ENCODE peak calls at places on chromosomes 16 and 17, in eight cellular contexts. U is frontal cortex, J is lung, G is ascending aorta, Y is upper lobe of right lung, W is head of caudate nucleus, M is C1 segment of cervical spinal cord, H is T-helper 2 cell. R is an unnamed sample.
A peak's percentile ranks its signal among the peaks of the same experiment; 100 is the strongest.

GRCh38 chr17:73588291-73589095 is 55.8 kb downstream of the SDK2 start:
- DNase-seq in J (no peak), U (no peak), G (no peak), M (no peak), H (no peak), W (no peak), Y (no peak), R (no peak)

GRCh38 chr17:68424188-68424587 is 33.1 kb downstream of the WIPI1 start:
- DNase-seq in U (no peak), J (no peak), H (no peak), W (no peak), M (no peak), Y (no peak), G (no peak), R (no peak)

GRCh38 chr17:33526753-33527152 is 233.7 kb upstream of the ASIC2 start:
- DNase-seq in Y (no peak), G (no peak), J (no peak), W (no peak), H (no peak), U (no peak), M (no peak), R (no peak)

GRCh38 chr17:38747385-38748328 is 479 bp downstream of the PCGF2 start:
- DNase-seq in W (no peak), M (no peak), U (peak; percentile 32), G (no peak), Y (peak; percentile 82), J (no peak), H (no peak), R (no peak)

GRCh38 chr16:70659546-70659945 is 13.2 kb downstream of the IL34 start:
- DNase-seq in W (no peak), J (no peak), Y (peak; percentile 61), G (peak; percentile 61), H (no peak), U (no peak), M (no peak), R (peak; percentile 75)

GRCh38 chr17:31293586-31293985 is 3.5 kb downstream of the OMG start:
- DNase-seq in G (no peak), Y (no peak), M (no peak), W (no peak), J (no peak), U (no peak), H (no peak), R (no peak)

GRCh38 chr16:373848-374615 is 3.7 kb upstream of the MRPL28 start:
- DNase-seq in J (no peak), M (no peak), W (no peak), G (no peak), Y (no peak), H (no peak), U (no peak), R (no peak)

GRCh38 chr17:4215882-4216411 is 47.8 kb downstream of the ANKFY1 start:
- DNase-seq in U (no peak), W (no peak), H (no peak), Y (no peak), G (no peak), M (no peak), J (no peak), R (no peak)

GRCh38 chr17:3512512-3513171 is 36.8 kb downstream of the ASPA start:
- DNase-seq in H (no peak), U (peak; percentile 47), W (peak; percentile 80), M (no peak), Y (no peak), G (peak; percentile 83), J (no peak), R (peak; percentile 89)

GRCh38 chr17:48057626-48058025 is 9.5 kb downstream of the NFE2L1 start:
- DNase-seq in G (no peak), Y (no peak), J (no peak), U (no peak), M (no peak), H (no peak), W (no peak), R (peak; percentile 30)

GRCh38 chr17:73750975-73751374 is 106.7 kb upstream of the SDK2 start:
- DNase-seq in Y (no peak), J (no peak), G (no peak), W (no peak), U (no peak), M (no peak), H (no peak), R (no peak)

GRCh38 chr16:4032768-4033167 is 83.5 kb downstream of the ADCY9 start:
- DNase-seq in W (no peak), H (no peak), M (no peak), J (peak; percentile 46), U (no peak), G (peak; percentile 78), Y (peak; percentile 78), R (no peak)

GRCh38 chr17:74759243-74759801 is 10.9 kb downstream of the NHERF1 start:
- DNase-seq in W (no peak), G (no peak), J (no peak), U (no peak), M (no peak), Y (no peak), H (peak; percentile 21), R (no peak)

GRCh38 chr16:88306860-88307545 is 75.8 kb upstream of the ZNF469 start:
- DNase-seq in U (no peak), H (no peak), M (no peak), W (no peak), Y (no peak), J (no peak), G (no peak), R (no peak)

GRCh38 chr17:81165246-81166032 is at the start of gene PVALEF:
- DNase-seq in G (no peak), W (peak; percentile 66), U (peak; percentile 80), H (no peak), Y (no peak), M (no peak), J (no peak), R (no peak)

GRCh38 chr17:80512233-80512632 is 32.4 kb upstream of the RPTOR start:
- DNase-seq in Y (no peak), H (no peak), J (no peak), U (no peak), G (no peak), W (no peak), M (no peak), R (no peak)

GRCh38 chr16:64450170-64450569 is 671.7 kb downstream of the CDH11 start:
- DNase-seq in W (no peak), Y (no peak), U (no peak), G (no peak), J (no peak), H (no peak), M (no peak), R (no peak)

GRCh38 chr17:40063034-40063765 is 435 bp downstream of the THRA start:
- DNase-seq in H (no peak), M (no peak), Y (peak; percentile 88), U (peak; percentile 61), W (peak; percentile 49), G (no peak), J (peak; percentile 62), R (no peak)

GRCh38 chr16:26605872-26606271 is 460.9 kb upstream of the C16orf82 start:
- DNase-seq in W (no peak), J (no peak), G (no peak), Y (no peak), H (no peak), M (no peak), U (no peak), R (no peak)

GRCh38 chr16:83887564-83887963 is 11.4 kb upstream of the MLYCD start:
- DNase-seq in G (no peak), W (no peak), M (no peak), Y (no peak), J (no peak), U (no peak), H (no peak), R (no peak)

GRCh38 chr17:58284613-58285421 is 4.1 kb upstream of the MPO start:
- DNase-seq in G (no peak), Y (peak; percentile 37), W (no peak), H (no peak), J (no peak), U (no peak), M (no peak), R (peak; percentile 62)

GRCh38 chr17:63698886-63699637 is 863 bp downstream of the LIMD2 start:
- DNase-seq in W (peak; percentile 52), J (no peak), U (no peak), G (peak; percentile 79), H (peak; percentile 59), M (no peak), Y (peak; percentile 84), R (no peak)

GRCh38 chr17:56499799-56500388 is 93.6 kb upstream of the NOG start:
- DNase-seq in H (no peak), W (no peak), G (no peak), Y (no peak), J (no peak), M (no peak), U (no peak), R (no peak)

GRCh38 chr16:67177743-67178699 is 5.7 kb downstream of the MATCAP1 start:
- DNase-seq in M (no peak), H (peak; percentile 38), U (no peak), G (no peak), W (peak; percentile 67), J (peak; percentile 83), Y (peak; percentile 93), R (no peak)

GRCh38 chr16:12119562-12119961 is 143.0 kb downstream of the SNX29 start:
- DNase-seq in W (no peak), Y (peak; percentile 66), U (no peak), M (no peak), J (no peak), H (no peak), G (no peak), R (no peak)

GRCh38 chr17:76540381-76541300 is 797 bp downstream of the PRCD start:
- DNase-seq in U (peak; percentile 97), M (peak; percentile 82), W (peak; percentile 92), Y (peak; percentile 92), J (peak; percentile 94), G (peak; percentile 95), H (no peak), R (no peak)

GRCh38 chr16:56518435-56518834 is 1.4 kb downstream of the BBS2 start:
- DNase-seq in U (no peak), J (no peak), G (no peak), H (no peak), M (no peak), W (no peak), Y (no peak), R (no peak)

GRCh38 chr17:57521606-57522435 is 223.3 kb downstream of the CCDC182 start:
- DNase-seq in J (no peak), U (no peak), Y (no peak), G (no peak), M (no peak), W (no peak), H (no peak), R (peak; percentile 47)

GRCh38 chr16:12999368-12999767 is 98.0 kb downstream of the SHISA9 start:
- DNase-seq in Y (no peak), U (no peak), M (no peak), G (no peak), J (no peak), H (no peak), W (no peak), R (no peak)

GRCh38 chr16:29813644-29814562 is 1.9 kb downstream of the PRRT2 start:
- DNase-seq in Y (no peak), W (no peak), J (no peak), U (no peak), G (no peak), M (no peak), H (no peak), R (no peak)

GRCh38 chr16:13896543-13897182 is 23.3 kb upstream of the ERCC4 start:
- DNase-seq in Y (no peak), M (no peak), J (no peak), G (no peak), U (no peak), H (no peak), W (no peak), R (no peak)

GRCh38 chr16:13909872-13910303 is 10.1 kb upstream of the ERCC4 start:
- DNase-seq in W (no peak), G (peak; percentile 94), H (no peak), Y (no peak), M (no peak), J (peak; percentile 35), U (no peak), R (no peak)

GRCh38 chr16:66478733-66479511 is 51.8 kb downstream of the BEAN1 start:
- DNase-seq in Y (peak; percentile 81), W (peak; percentile 76), H (no peak), J (peak; percentile 69), U (peak; percentile 50), G (peak; percentile 84), M (no peak), R (peak; percentile 90)

GRCh38 chr17:40486513-40487370 is 14.7 kb downstream of the TNS4 start:
- DNase-seq in U (no peak), H (no peak), G (no peak), Y (no peak), M (no peak), J (no peak), W (no peak), R (no peak)